ENCODE peak calls at places on chromosomes 7 and 10, in nine cellular contexts. One of them, this sample, is unnamed.

GRCh38 chr7:85471740-85472139 is 284.9 kb upstream of the SEMA3D start:
- DNase-seq in A549: no peak
- DNase-seq in neural crest cell: no peak
- DNase-seq in Panc1: no peak
- DNase-seq in HFF-Myc: peak
- DNase-seq in left ventricle myocardium inferior: no peak
- DNase-seq in foreskin fibroblast: no peak
- DNase-seq in osteocyte: no peak
- DNase-seq in PC-9: no peak
- DNase-seq in this sample: peak

GRCh38 chr7:109354000-109354399 is 784.3 kb downstream of the DNAJB9 start:
- DNase-seq in A549: no peak
- DNase-seq in neural crest cell: no peak
- DNase-seq in Panc1: no peak
- DNase-seq in HFF-Myc: no peak
- DNase-seq in left ventricle myocardium inferior: no peak
- DNase-seq in foreskin fibroblast: no peak
- DNase-seq in osteocyte: no peak
- DNase-seq in PC-9: no peak
- DNase-seq in this sample: no peak

GRCh38 chr10:131656446-131656845 is 244.4 kb upstream of the PPP2R2D start:
- DNase-seq in A549: no peak
- DNase-seq in neural crest cell: no peak
- DNase-seq in Panc1: no peak
- DNase-seq in HFF-Myc: no peak
- DNase-seq in left ventricle myocardium inferior: no peak
- DNase-seq in foreskin fibroblast: no peak
- DNase-seq in osteocyte: no peak
- DNase-seq in PC-9: no peak
- DNase-seq in this sample: no peak

GRCh38 chr7:98305951-98306535 is 24.6 kb downstream of the BRI3 start:
- DNase-seq in A549: no peak
- DNase-seq in neural crest cell: no peak
- DNase-seq in Panc1: no peak
- DNase-seq in HFF-Myc: no peak
- DNase-seq in left ventricle myocardium inferior: no peak
- DNase-seq in foreskin fibroblast: no peak
- DNase-seq in osteocyte: no peak
- DNase-seq in PC-9: no peak
- DNase-seq in this sample: no peak

GRCh38 chr10:113735913-113736312 is 15.6 kb upstream of the PLEKHS1 start:
- DNase-seq in A549: peak
- DNase-seq in neural crest cell: no peak
- DNase-seq in Panc1: no peak
- DNase-seq in HFF-Myc: no peak
- DNase-seq in left ventricle myocardium inferior: no peak
- DNase-seq in foreskin fibroblast: no peak
- DNase-seq in osteocyte: no peak
- DNase-seq in PC-9: no peak
- DNase-seq in this sample: no peak

GRCh38 chr7:10934292-10934691 is 39.4 kb upstream of the PHF14 start:
- DNase-seq in A549: no peak
- DNase-seq in neural crest cell: no peak
- DNase-seq in Panc1: no peak
- DNase-seq in HFF-Myc: no peak
- DNase-seq in left ventricle myocardium inferior: no peak
- DNase-seq in foreskin fibroblast: no peak
- DNase-seq in osteocyte: no peak
- DNase-seq in PC-9: no peak
- DNase-seq in this sample: peak

GRCh38 chr10:3056280-3057037 is 10.9 kb upstream of the PFKP start:
- DNase-seq in A549: no peak
- DNase-seq in neural crest cell: no peak
- DNase-seq in Panc1: no peak
- DNase-seq in HFF-Myc: no peak
- DNase-seq in left ventricle myocardium inferior: no peak
- DNase-seq in foreskin fibroblast: no peak
- DNase-seq in osteocyte: no peak
- DNase-seq in PC-9: no peak
- DNase-seq in this sample: no peak

GRCh38 chr7:19747740-19748339 is 25.6 kb downstream of the TMEM196 start:
- DNase-seq in A549: peak
- DNase-seq in neural crest cell: no peak
- DNase-seq in Panc1: peak
- DNase-seq in HFF-Myc: no peak
- DNase-seq in left ventricle myocardium inferior: no peak
- DNase-seq in foreskin fibroblast: peak
- DNase-seq in osteocyte: no peak
- DNase-seq in PC-9: peak
- DNase-seq in this sample: no peak

GRCh38 chr7:72114129-72114528 is 298.0 kb downstream of the CALN1 start:
- DNase-seq in A549: no peak
- DNase-seq in neural crest cell: no peak
- DNase-seq in Panc1: no peak
- DNase-seq in HFF-Myc: no peak
- DNase-seq in left ventricle myocardium inferior: no peak
- DNase-seq in foreskin fibroblast: no peak
- DNase-seq in osteocyte: no peak
- DNase-seq in PC-9: no peak
- DNase-seq in this sample: no peak

GRCh38 chr7:51067757-51068156 is 248.9 kb downstream of the COBL start:
- DNase-seq in A549: peak
- DNase-seq in neural crest cell: peak
- DNase-seq in Panc1: peak
- DNase-seq in HFF-Myc: peak
- DNase-seq in left ventricle myocardium inferior: peak
- DNase-seq in foreskin fibroblast: peak
- DNase-seq in osteocyte: no peak
- DNase-seq in PC-9: peak
- DNase-seq in this sample: peak

GRCh38 chr10:30387646-30388243 is 38.7 kb upstream of the MTPAP start:
- DNase-seq in A549: peak
- DNase-seq in neural crest cell: no peak
- DNase-seq in Panc1: no peak
- DNase-seq in HFF-Myc: no peak
- DNase-seq in left ventricle myocardium inferior: no peak
- DNase-seq in foreskin fibroblast: peak
- DNase-seq in osteocyte: no peak
- DNase-seq in PC-9: peak
- DNase-seq in this sample: no peak

GRCh38 chr7:85765698-85766298 is 578.9 kb upstream of the SEMA3D start:
- DNase-seq in A549: no peak
- DNase-seq in neural crest cell: no peak
- DNase-seq in Panc1: no peak
- DNase-seq in HFF-Myc: no peak
- DNase-seq in left ventricle myocardium inferior: no peak
- DNase-seq in foreskin fibroblast: no peak
- DNase-seq in osteocyte: no peak
- DNase-seq in PC-9: no peak
- DNase-seq in this sample: no peak

GRCh38 chr10:51369903-51370302 is 295.6 kb downstream of the PRKG1 start:
- DNase-seq in A549: no peak
- DNase-seq in neural crest cell: no peak
- DNase-seq in Panc1: no peak
- DNase-seq in HFF-Myc: peak
- DNase-seq in left ventricle myocardium inferior: no peak
- DNase-seq in foreskin fibroblast: peak
- DNase-seq in osteocyte: no peak
- DNase-seq in PC-9: no peak
- DNase-seq in this sample: peak

GRCh38 chr10:75772153-75772887 is 340.9 kb downstream of the LRMDA start:
- DNase-seq in A549: no peak
- DNase-seq in neural crest cell: no peak
- DNase-seq in Panc1: no peak
- DNase-seq in HFF-Myc: no peak
- DNase-seq in left ventricle myocardium inferior: no peak
- DNase-seq in foreskin fibroblast: no peak
- DNase-seq in osteocyte: no peak
- DNase-seq in PC-9: no peak
- DNase-seq in this sample: no peak

DNA sequence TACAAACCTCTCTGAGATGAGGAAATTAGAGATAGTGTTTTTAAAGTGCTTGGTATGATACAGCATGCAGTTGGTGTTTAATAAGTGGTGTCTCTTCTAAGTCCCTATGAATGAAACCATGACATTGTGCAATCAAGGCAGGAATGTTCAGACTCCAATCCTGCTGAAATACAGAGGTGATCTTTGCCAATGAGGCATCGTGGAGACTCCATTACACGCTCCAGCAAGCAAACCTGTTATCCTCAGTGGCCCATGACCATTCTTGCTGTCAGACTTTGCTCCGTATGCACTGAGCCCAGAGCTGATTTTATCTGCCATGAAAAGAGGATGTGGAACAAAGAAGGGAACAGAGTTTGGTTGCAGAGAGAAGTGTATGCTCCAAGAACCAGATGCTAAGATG is 47.3 kb downstream of the CDHR3 start:
- DNase-seq in A549: no peak
- DNase-seq in neural crest cell: no peak
- DNase-seq in Panc1: no peak
- DNase-seq in HFF-Myc: no peak
- DNase-seq in left ventricle myocardium inferior: no peak
- DNase-seq in foreskin fibroblast: peak
- DNase-seq in osteocyte: no peak
- DNase-seq in PC-9: no peak
- DNase-seq in this sample: no peak
- TF ChIP-seq CTCF in A549: no peak
- TF ChIP-seq CTCF in neural crest cell: no peak
- TF ChIP-seq CTCF in Panc1: no peak
- TF ChIP-seq CTCF in HFF-Myc: no peak
- TF ChIP-seq CTCF in left ventricle myocardium inferior: no peak
- TF ChIP-seq CTCF in foreskin fibroblast: no peak
- TF ChIP-seq CTCF in osteocyte: no peak
- TF ChIP-seq CTCF in PC-9: no peak
- TF ChIP-seq CTCF in this sample: no peak

GRCh38 chr10:112435013-112435619 is 11.6 kb downstream of the ZDHHC6 start:
- DNase-seq in A549: peak
- DNase-seq in neural crest cell: no peak
- DNase-seq in Panc1: no peak
- DNase-seq in HFF-Myc: peak
- DNase-seq in left ventricle myocardium inferior: no peak
- DNase-seq in foreskin fibroblast: no peak
- DNase-seq in osteocyte: no peak
- DNase-seq in PC-9: peak
- DNase-seq in this sample: no peak
- TF ChIP-seq CTCF in A549: peak
- TF ChIP-seq CTCF in neural crest cell: peak
- TF ChIP-seq CTCF in Panc1: peak
- TF ChIP-seq CTCF in HFF-Myc: no peak
- TF ChIP-seq CTCF in left ventricle myocardium inferior: peak
- TF ChIP-seq CTCF in foreskin fibroblast: peak
- TF ChIP-seq CTCF in osteocyte: peak
- TF ChIP-seq CTCF in PC-9: peak
- TF ChIP-seq CTCF in this sample: peak

DNA sequence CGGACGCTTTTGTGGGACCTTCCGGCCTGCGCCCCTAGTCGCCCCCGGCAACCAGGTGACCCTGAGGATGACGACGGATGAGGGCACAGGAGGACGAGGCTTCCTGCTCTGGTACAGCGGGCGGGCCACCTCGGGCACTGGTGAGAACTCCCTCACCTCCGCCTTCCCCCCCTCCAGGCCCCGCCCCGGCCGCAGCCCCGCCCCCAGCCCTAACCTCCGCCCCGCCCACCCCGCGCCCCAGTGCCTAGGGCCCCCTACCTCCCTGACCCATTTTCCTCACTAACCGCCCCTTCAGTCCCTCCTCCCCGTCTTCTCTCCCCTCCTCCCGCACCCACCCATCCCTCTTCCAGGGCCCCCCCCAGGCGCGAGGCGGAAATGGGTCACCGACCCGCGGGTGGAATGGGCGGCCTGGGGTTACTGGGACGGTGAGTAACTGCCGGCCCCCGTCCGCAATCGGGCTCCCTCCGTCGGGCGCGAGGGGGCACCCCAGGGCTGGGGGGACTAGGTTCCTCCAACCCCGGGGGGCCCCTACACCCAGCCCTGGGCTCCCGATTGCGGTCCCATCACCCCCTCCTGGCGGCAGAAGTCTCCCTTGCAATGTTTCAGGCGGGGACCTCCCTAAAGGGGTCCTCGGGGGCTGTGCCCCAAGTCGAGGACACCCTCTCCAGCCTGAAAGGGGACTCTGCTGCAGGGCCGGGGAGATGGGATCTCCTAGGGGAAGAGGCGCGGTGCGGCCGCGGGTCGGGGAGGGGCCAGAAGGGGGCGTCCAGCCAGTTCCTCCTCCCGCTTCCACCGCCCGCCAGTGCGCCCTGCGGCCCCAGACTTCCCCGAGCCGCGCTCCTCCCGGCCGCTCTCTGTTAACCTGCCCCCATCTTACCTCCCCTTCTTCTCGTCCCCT is 2.2 kb downstream of the PCOLCE start:
- DNase-seq in A549: peak
- DNase-seq in neural crest cell: peak
- DNase-seq in Panc1: no peak
- DNase-seq in HFF-Myc: no peak
- DNase-seq in left ventricle myocardium inferior: peak
- DNase-seq in foreskin fibroblast: peak
- DNase-seq in osteocyte: peak
- DNase-seq in PC-9: peak
- DNase-seq in this sample: no peak
- TF ChIP-seq CTCF in A549: peak
- TF ChIP-seq CTCF in neural crest cell: peak
- TF ChIP-seq CTCF in Panc1: peak
- TF ChIP-seq CTCF in HFF-Myc: peak
- TF ChIP-seq CTCF in left ventricle myocardium inferior: peak
- TF ChIP-seq CTCF in foreskin fibroblast: peak
- TF ChIP-seq CTCF in osteocyte: peak
- TF ChIP-seq CTCF in PC-9: peak
- TF ChIP-seq CTCF in this sample: peak

GRCh38 chr10:63200416-63200815 is 67.3 kb downstream of the NRBF2 start:
- DNase-seq in A549: no peak
- DNase-seq in neural crest cell: no peak
- DNase-seq in Panc1: no peak
- DNase-seq in HFF-Myc: no peak
- DNase-seq in left ventricle myocardium inferior: no peak
- DNase-seq in foreskin fibroblast: no peak
- DNase-seq in osteocyte: no peak
- DNase-seq in PC-9: no peak
- DNase-seq in this sample: no peak

GRCh38 chr10:63197304-63198092 is 64.4 kb downstream of the NRBF2 start:
- DNase-seq in A549: no peak
- DNase-seq in neural crest cell: no peak
- DNase-seq in Panc1: no peak
- DNase-seq in HFF-Myc: peak
- DNase-seq in left ventricle myocardium inferior: no peak
- DNase-seq in foreskin fibroblast: peak
- DNase-seq in osteocyte: no peak
- DNase-seq in PC-9: no peak
- DNase-seq in this sample: peak

GRCh38 chr10:63201118-63201517 is 68.0 kb downstream of the NRBF2 start:
- DNase-seq in A549: no peak
- DNase-seq in neural crest cell: no peak
- DNase-seq in Panc1: no peak
- DNase-seq in HFF-Myc: no peak
- DNase-seq in left ventricle myocardium inferior: no peak
- DNase-seq in foreskin fibroblast: no peak
- DNase-seq in osteocyte: no peak
- DNase-seq in PC-9: no peak
- DNase-seq in this sample: no peak

GRCh38 chr10:63204667-63205391 is 71.7 kb downstream of the NRBF2 start:
- DNase-seq in A549: no peak
- DNase-seq in neural crest cell: no peak
- DNase-seq in Panc1: no peak
- DNase-seq in HFF-Myc: no peak
- DNase-seq in left ventricle myocardium inferior: no peak
- DNase-seq in foreskin fibroblast: no peak
- DNase-seq in osteocyte: no peak
- DNase-seq in PC-9: no peak
- DNase-seq in this sample: no peak

GRCh38 chr10:63199716-63200115 is 66.6 kb downstream of the NRBF2 start:
- DNase-seq in A549: no peak
- DNase-seq in neural crest cell: no peak
- DNase-seq in Panc1: no peak
- DNase-seq in HFF-Myc: no peak
- DNase-seq in left ventricle myocardium inferior: no peak
- DNase-seq in foreskin fibroblast: no peak
- DNase-seq in osteocyte: no peak
- DNase-seq in PC-9: no peak
- DNase-seq in this sample: no peak
- TF ChIP-seq CTCF in A549: no peak
- TF ChIP-seq CTCF in neural crest cell: no peak
- TF ChIP-seq CTCF in Panc1: no peak
- TF ChIP-seq CTCF in HFF-Myc: no peak
- TF ChIP-seq CTCF in left ventricle myocardium inferior: no peak
- TF ChIP-seq CTCF in foreskin fibroblast: no peak
- TF ChIP-seq CTCF in osteocyte: no peak
- TF ChIP-seq CTCF in PC-9: no peak
- TF ChIP-seq CTCF in this sample: no peak